ENCODE peak calls at places on chromosome 10, in seven cellular contexts. I is GM06990, V is WERI-Rb-1, B is WTC11, J is neural crest cell, N is mucosa of descending colon, T is Calu3. L is an unnamed sample.

GRCh38 chr10:43852141-43852540 is 203.5 kb upstream of the ZNF32 start:
- DNase-seq in I (no peak), V (peak; percentile 55), B (no peak), J (no peak), N (no peak), T (no peak), L (no peak)

GRCh38 chr10:91190876-91191580 is 29.4 kb upstream of the PCGF5 start:
- DNase-seq in I (no peak), V (no peak), B (no peak), J (no peak), N (no peak), T (no peak), L (no peak)

GRCh38 chr10:72353963-72354355 is 760 bp downstream of the DNAJB12 start:
- DNase-seq in I (no peak), V (no peak), B (no peak), J (no peak), N (peak; percentile 58), T (no peak), L (peak; percentile 50)

GRCh38 chr10:129993621-129994020 is 29.5 kb upstream of the EBF3 start:
- DNase-seq in I (no peak), V (no peak), B (no peak), J (no peak), N (no peak), T (no peak), L (no peak)

GRCh38 chr10:128843972-128844371 is 623.1 kb upstream of the MGMT start:
- DNase-seq in I (no peak), V (no peak), B (no peak), J (no peak), N (no peak), T (no peak), L (no peak)

GRCh38 chr10:3579845-3580244 is 205.2 kb downstream of the KLF6 start:
- DNase-seq in I (no peak), V (no peak), B (no peak), J (no peak), N (no peak), T (no peak), L (no peak)

GRCh38 chr10:64574371-64574770 is 1053.2 kb downstream of the REEP3 start:
- DNase-seq in I (no peak), V (no peak), B (no peak), J (no peak), N (no peak), T (no peak), L (no peak)

GRCh38 chr10:101817542-101818118 is 614 bp downstream of the OGA start:
- DNase-seq in I (peak; percentile 46), V (peak; percentile 43), B (no peak), J (no peak), N (peak; percentile 92), T (peak; percentile 78), L (no peak)

GRCh38 chr10:86337121-86337601 is 29.4 kb downstream of the GRID1 start:
- DNase-seq in I (no peak), V (no peak), B (no peak), J (no peak), N (no peak), T (no peak), L (peak; percentile 12)

GRCh38 chr10:11715815-11716494 is 26.2 kb upstream of the ECHDC3 start:
- DNase-seq in I (no peak), V (no peak), B (no peak), J (no peak), N (peak; percentile 77), T (peak; percentile 43), L (no peak)

GRCh38 chr10:85995791-85996190 is 370.8 kb downstream of the GRID1 start:
- DNase-seq in I (no peak), V (peak; percentile 59), B (peak; percentile 31), J (no peak), N (no peak), T (peak; percentile 12), L (no peak)

GRCh38 chr10:3749597-3750351 is 35.2 kb downstream of the KLF6 start:
- DNase-seq in I (no peak), V (peak; percentile 24), B (no peak), J (no peak), N (no peak), T (no peak), L (peak; percentile 69)

GRCh38 chr10:16792675-16793074 is 24.5 kb downstream of the RSU1 start:
- DNase-seq in I (no peak), V (no peak), B (no peak), J (no peak), N (no peak), T (no peak), L (no peak)

GRCh38 chr10:67306588-67307205 is 380.9 kb downstream of the LRRTM3 start:
- DNase-seq in I (no peak), V (no peak), B (no peak), J (no peak), N (no peak), T (peak; percentile 5), L (no peak)

GRCh38 chr10:101161494-101162299 is 30.6 kb downstream of the TLX1 start:
- DNase-seq in I (no peak), V (peak; percentile 77), B (peak; percentile 83), J (peak; percentile 79), N (peak; percentile 57), T (peak; percentile 58), L (peak; percentile 71)

GRCh38 chr10:44513592-44513991 is 128.7 kb upstream of the CXCL12 start:
- DNase-seq in I (no peak), V (no peak), B (no peak), J (no peak), N (no peak), T (no peak), L (no peak)

DNA sequence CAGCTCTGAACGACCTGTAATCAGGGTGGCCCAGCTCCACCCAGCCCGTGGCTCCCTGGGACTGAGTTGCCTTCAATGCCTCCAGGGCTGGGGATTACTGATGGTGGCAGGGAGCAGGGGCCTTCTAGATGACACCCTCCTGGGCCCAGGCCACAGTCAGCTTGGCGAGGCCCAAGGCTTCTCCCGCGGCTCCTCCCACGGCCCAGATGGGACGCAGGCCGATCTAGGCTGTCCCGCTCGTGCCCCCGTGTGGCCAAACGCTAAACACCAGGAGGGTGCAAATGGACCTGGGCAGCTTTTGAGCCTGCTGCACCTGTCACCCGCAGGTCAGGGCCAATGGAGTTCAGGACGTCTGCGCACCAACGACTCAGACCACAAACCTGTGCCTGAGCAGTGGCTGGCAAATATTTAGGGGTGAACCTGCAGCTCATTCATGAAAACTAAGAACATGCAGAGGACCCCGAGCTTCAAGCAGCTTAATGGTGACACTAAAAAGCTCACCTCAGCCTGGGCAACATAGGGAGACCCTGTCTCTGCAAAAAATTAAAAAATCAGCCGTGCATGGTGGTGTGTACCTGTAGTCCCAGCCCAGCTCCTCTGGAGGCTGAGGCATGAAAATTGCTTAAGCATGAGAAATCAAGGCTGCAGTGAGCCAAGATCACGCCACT is 43.2 kb downstream of the ASB13 start:
- DNase-seq in I (peak; percentile 74), V (peak; percentile 86), B (peak; percentile 96), J (peak; percentile 83), N (peak; percentile 97), T (peak; percentile 96), L (peak; percentile 93)
- TF ChIP-seq CTCF in I (peak; percentile 93), V (peak; percentile 77), B (peak; percentile 84), J (peak; percentile 90), N (peak; percentile 93), T (peak; percentile 93), L (peak; percentile 90)

GRCh38 chr10:422232-422631 is 267.2 kb downstream of the DIP2C start:
- DNase-seq in I (no peak), V (no peak), B (no peak), J (no peak), N (no peak), T (no peak), L (no peak)

GRCh38 chr10:420154-421121 is 269.0 kb downstream of the DIP2C start:
- DNase-seq in I (no peak), V (peak; percentile 51), B (no peak), J (no peak), N (no peak), T (no peak), L (peak; percentile 65)

GRCh38 chr10:423167-423566 is 266.3 kb downstream of the DIP2C start:
- DNase-seq in I (no peak), V (no peak), B (no peak), J (no peak), N (no peak), T (no peak), L (no peak)

GRCh38 chr10:421170-421569 is 268.3 kb downstream of the DIP2C start:
- DNase-seq in I (no peak), V (no peak), B (no peak), J (no peak), N (no peak), T (no peak), L (no peak)

DNA sequence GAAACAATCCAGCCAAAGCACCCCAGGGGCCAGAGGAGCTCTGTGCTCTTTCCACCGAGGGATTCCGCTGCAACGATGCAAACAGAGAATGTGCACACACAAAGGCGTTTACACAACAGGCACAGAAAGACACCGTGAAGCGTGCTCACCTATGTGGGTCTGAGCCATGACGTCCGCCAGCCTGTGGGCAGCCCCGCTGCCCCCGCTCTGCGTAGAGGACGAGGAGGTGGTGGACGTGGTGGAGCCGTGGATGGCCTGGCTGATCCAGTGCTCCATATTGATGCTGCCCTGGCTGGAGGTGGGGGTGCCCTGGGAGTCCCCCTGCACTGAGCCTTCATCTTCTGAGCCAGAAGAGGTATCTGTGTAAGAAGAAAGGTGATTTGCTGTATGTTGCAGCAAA is 266.8 kb downstream of the DIP2C start:
- DNase-seq in I (no peak), V (no peak), B (no peak), J (no peak), N (no peak), T (no peak), L (no peak)
- TF ChIP-seq CTCF in I (no peak), V (no peak), B (no peak), J (no peak), N (no peak), T (no peak), L (no peak)

DNA sequence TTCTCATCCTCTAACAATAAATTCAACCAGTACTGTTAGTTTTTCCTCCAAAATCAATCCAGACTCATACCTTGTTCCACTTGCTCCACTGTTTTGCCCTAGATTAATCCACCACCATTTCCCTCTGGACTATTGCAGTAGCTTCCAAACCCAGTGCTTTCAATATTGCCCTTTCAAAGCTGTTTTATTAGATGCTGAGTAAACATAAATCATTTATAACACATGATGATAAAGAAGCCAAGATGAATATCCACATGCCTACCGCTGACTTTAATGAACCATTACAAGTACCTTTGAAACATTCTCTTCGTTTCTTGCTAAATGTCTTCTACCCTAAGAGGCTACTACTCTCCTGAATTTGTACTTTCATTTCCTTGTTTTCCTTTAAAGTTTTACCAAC is 174.2 kb upstream of the FAM171A1 start:
- DNase-seq in I (no peak), V (no peak), B (no peak), J (no peak), N (no peak), T (no peak), L (no peak)
- TF ChIP-seq CTCF in I (no peak), V (no peak), B (no peak), J (no peak), N (no peak), T (no peak), L (no peak)

GRCh38 chr10:33073641-33074410 is 115.8 kb upstream of the ITGB1 start:
- DNase-seq in I (no peak), V (no peak), B (no peak), J (no peak), N (no peak), T (no peak), L (no peak)
- TF ChIP-seq CTCF in I (no peak), V (peak; percentile 15), B (no peak), J (no peak), N (no peak), T (no peak), L (peak; percentile 10)